ENCODE peak calls at places on chromosomes 4 and X, in eight cellular contexts. One of them, this sample, is unnamed.
A peak's percentile ranks its signal among the peaks of the same experiment; 100 is the strongest.

GRCh38 chr4:140154572-140154891 is 548 bp upstream of the MAML3 start:
- DNase-seq in K562: no peak
- DNase-seq in breast epithelium: no peak
- DNase-seq in SK-N-SH: no peak
- DNase-seq in GM23338: no peak
- DNase-seq in upper lobe of left lung: no peak
- DNase-seq in esophagus muscularis mucosa: no peak
- DNase-seq in stomach: no peak
- DNase-seq in this sample: no peak

GRCh38 chr4:26896636-26897035 is 36.0 kb downstream of the STIM2 start:
- DNase-seq in K562: no peak
- DNase-seq in breast epithelium: no peak
- DNase-seq in SK-N-SH: no peak
- DNase-seq in GM23338: no peak
- DNase-seq in upper lobe of left lung: no peak
- DNase-seq in esophagus muscularis mucosa: no peak
- DNase-seq in stomach: no peak
- DNase-seq in this sample: no peak

GRCh38 chr4:139617702-139618490 is 47.7 kb upstream of the MGST2 start:
- DNase-seq in K562: peak; percentile 14
- DNase-seq in breast epithelium: no peak
- DNase-seq in SK-N-SH: no peak
- DNase-seq in GM23338: peak; percentile 63
- DNase-seq in upper lobe of left lung: no peak
- DNase-seq in esophagus muscularis mucosa: no peak
- DNase-seq in stomach: no peak
- DNase-seq in this sample: no peak

GRCh38 chr4:53362093-53362492 is 3.8 kb downstream of the SCFD2 start:
- DNase-seq in K562: no peak
- DNase-seq in breast epithelium: no peak
- DNase-seq in SK-N-SH: no peak
- DNase-seq in GM23338: no peak
- DNase-seq in upper lobe of left lung: no peak
- DNase-seq in esophagus muscularis mucosa: no peak
- DNase-seq in stomach: no peak
- DNase-seq in this sample: no peak

GRCh38 chrX:55119712-55120111 is 30.9 kb downstream of the PAGE2 start:
- DNase-seq in K562: no peak
- DNase-seq in breast epithelium: no peak
- DNase-seq in SK-N-SH: no peak
- DNase-seq in GM23338: no peak
- DNase-seq in upper lobe of left lung: no peak
- DNase-seq in esophagus muscularis mucosa: no peak
- DNase-seq in stomach: no peak
- DNase-seq in this sample: no peak

GRCh38 chr4:1250527-1250812 is 1.5 kb upstream of the CTBP1 start:
- DNase-seq in K562: peak; percentile 9
- DNase-seq in breast epithelium: no peak
- DNase-seq in SK-N-SH: peak; percentile 8
- DNase-seq in GM23338: no peak
- DNase-seq in upper lobe of left lung: no peak
- DNase-seq in esophagus muscularis mucosa: no peak
- DNase-seq in stomach: no peak
- DNase-seq in this sample: no peak

GRCh38 chrX:42094208-42094607 is 170.9 kb upstream of the CASK start:
- DNase-seq in K562: no peak
- DNase-seq in breast epithelium: no peak
- DNase-seq in SK-N-SH: no peak
- DNase-seq in GM23338: no peak
- DNase-seq in upper lobe of left lung: no peak
- DNase-seq in esophagus muscularis mucosa: no peak
- DNase-seq in stomach: no peak
- DNase-seq in this sample: no peak

GRCh38 chrX:19121466-19121865 is 802 bp downstream of the ADGRG2 start:
- DNase-seq in K562: no peak
- DNase-seq in breast epithelium: no peak
- DNase-seq in SK-N-SH: no peak
- DNase-seq in GM23338: no peak
- DNase-seq in upper lobe of left lung: no peak
- DNase-seq in esophagus muscularis mucosa: no peak
- DNase-seq in stomach: no peak
- DNase-seq in this sample: no peak

DNA sequence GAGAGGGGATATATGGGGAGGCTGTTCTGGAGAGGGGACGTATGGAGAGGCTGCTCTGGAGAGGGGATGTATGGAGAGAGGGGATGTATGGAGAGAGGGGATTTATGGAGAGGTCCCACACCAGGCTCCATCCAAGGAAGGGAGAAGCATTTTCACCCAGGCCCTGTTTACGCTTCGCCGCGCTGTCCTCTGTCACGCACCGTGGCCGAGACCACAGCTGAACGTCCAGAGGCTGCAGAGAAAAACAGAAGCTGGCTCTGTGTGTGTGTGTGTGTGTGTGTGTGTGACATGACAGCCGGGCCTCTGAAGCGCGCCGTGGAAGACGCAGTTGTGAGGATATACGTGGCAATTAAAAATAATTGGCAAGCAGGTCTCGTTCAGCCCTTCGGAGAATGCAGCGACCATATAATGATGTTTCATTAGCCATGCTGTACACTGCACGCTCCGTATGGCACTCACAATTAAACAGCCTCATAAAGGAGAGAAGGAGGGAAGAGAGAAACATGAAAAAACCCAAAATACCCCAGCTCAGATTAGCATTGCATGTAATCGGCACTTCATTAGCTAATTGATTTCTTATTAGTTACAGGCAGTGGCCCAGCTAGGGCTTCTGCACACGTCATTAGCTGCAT is 74.9 kb upstream of the SHOX start:
- DNase-seq in K562: no peak
- DNase-seq in breast epithelium: no peak
- DNase-seq in SK-N-SH: no peak
- DNase-seq in GM23338: no peak
- DNase-seq in upper lobe of left lung: no peak
- DNase-seq in esophagus muscularis mucosa: peak; percentile 82
- DNase-seq in stomach: no peak
- DNase-seq in this sample: no peak
- TF ChIP-seq POLR2AphosphoS5 in K562: no peak
- TF ChIP-seq POLR2AphosphoS5 in breast epithelium: no peak
- TF ChIP-seq POLR2AphosphoS5 in SK-N-SH: no peak
- TF ChIP-seq POLR2AphosphoS5 in GM23338: no peak
- TF ChIP-seq POLR2AphosphoS5 in upper lobe of left lung: no peak
- TF ChIP-seq POLR2AphosphoS5 in esophagus muscularis mucosa: no peak
- TF ChIP-seq POLR2AphosphoS5 in stomach: no peak
- TF ChIP-seq POLR2AphosphoS5 in this sample: no peak

GRCh38 chr4:185729300-185729912 is 82.6 kb downstream of the SORBS2 start:
- DNase-seq in K562: no peak
- DNase-seq in breast epithelium: no peak
- DNase-seq in SK-N-SH: no peak
- DNase-seq in GM23338: no peak
- DNase-seq in upper lobe of left lung: no peak
- DNase-seq in esophagus muscularis mucosa: peak; percentile 68
- DNase-seq in stomach: no peak
- DNase-seq in this sample: no peak
- H3K27ac ChIP-seq in K562: no peak overlapping the region
- H3K27ac ChIP-seq in breast epithelium: no peak overlapping the region
- H3K27ac ChIP-seq in SK-N-SH: no peak overlapping the region
- H3K27ac ChIP-seq in GM23338: no peak overlapping the region
- H3K27ac ChIP-seq in upper lobe of left lung: no peak overlapping the region
- H3K27ac ChIP-seq in esophagus muscularis mucosa: peak overlapping the region; percentile 77
- H3K27ac ChIP-seq in stomach: peak overlapping the region; percentile 13
- H3K27ac ChIP-seq in this sample: peak overlapping the region; percentile 36

GRCh38 chr4:61532324-61532723 is 332.2 kb downstream of the ADGRL3 start:
- DNase-seq in K562: no peak
- DNase-seq in breast epithelium: no peak
- DNase-seq in SK-N-SH: no peak
- DNase-seq in GM23338: no peak
- DNase-seq in upper lobe of left lung: no peak
- DNase-seq in esophagus muscularis mucosa: no peak
- DNase-seq in stomach: no peak
- DNase-seq in this sample: no peak
- TF ChIP-seq POLR2AphosphoS5 in K562: no peak
- TF ChIP-seq POLR2AphosphoS5 in breast epithelium: no peak
- TF ChIP-seq POLR2AphosphoS5 in SK-N-SH: no peak
- TF ChIP-seq POLR2AphosphoS5 in GM23338: no peak
- TF ChIP-seq POLR2AphosphoS5 in upper lobe of left lung: no peak
- TF ChIP-seq POLR2AphosphoS5 in esophagus muscularis mucosa: no peak
- TF ChIP-seq POLR2AphosphoS5 in stomach: no peak
- TF ChIP-seq POLR2AphosphoS5 in this sample: no peak

GRCh38 chr4:18318682-18319410 is 297.3 kb upstream of the LCORL start:
- DNase-seq in K562: no peak
- DNase-seq in breast epithelium: no peak
- DNase-seq in SK-N-SH: peak; percentile 80
- DNase-seq in GM23338: peak; percentile 16
- DNase-seq in upper lobe of left lung: no peak
- DNase-seq in esophagus muscularis mucosa: no peak
- DNase-seq in stomach: peak; percentile 30
- DNase-seq in this sample: no peak
- H3K27ac ChIP-seq in K562: no peak overlapping the region
- H3K27ac ChIP-seq in breast epithelium: no peak overlapping the region
- H3K27ac ChIP-seq in SK-N-SH: peak overlapping the region; percentile 99
- H3K27ac ChIP-seq in GM23338: no peak overlapping the region
- H3K27ac ChIP-seq in upper lobe of left lung: peak overlapping the region; percentile 15
- H3K27ac ChIP-seq in esophagus muscularis mucosa: no peak overlapping the region
- H3K27ac ChIP-seq in stomach: no peak overlapping the region
- H3K27ac ChIP-seq in this sample: peak overlapping the region; percentile 22

GRCh38 chr4:2852481-2852881 is 8.8 kb downstream of the ADD1 start:
- DNase-seq in K562: no peak
- DNase-seq in breast epithelium: no peak
- DNase-seq in SK-N-SH: no peak
- DNase-seq in GM23338: no peak
- DNase-seq in upper lobe of left lung: peak; percentile 48
- DNase-seq in esophagus muscularis mucosa: no peak
- DNase-seq in stomach: no peak
- DNase-seq in this sample: peak; percentile 67
- TF ChIP-seq POLR2AphosphoS5 in K562: no peak
- TF ChIP-seq POLR2AphosphoS5 in breast epithelium: no peak
- TF ChIP-seq POLR2AphosphoS5 in SK-N-SH: no peak
- TF ChIP-seq POLR2AphosphoS5 in GM23338: no peak
- TF ChIP-seq POLR2AphosphoS5 in upper lobe of left lung: peak; percentile 58
- TF ChIP-seq POLR2AphosphoS5 in esophagus muscularis mucosa: peak; percentile 4
- TF ChIP-seq POLR2AphosphoS5 in stomach: no peak
- TF ChIP-seq POLR2AphosphoS5 in this sample: no peak

DNA sequence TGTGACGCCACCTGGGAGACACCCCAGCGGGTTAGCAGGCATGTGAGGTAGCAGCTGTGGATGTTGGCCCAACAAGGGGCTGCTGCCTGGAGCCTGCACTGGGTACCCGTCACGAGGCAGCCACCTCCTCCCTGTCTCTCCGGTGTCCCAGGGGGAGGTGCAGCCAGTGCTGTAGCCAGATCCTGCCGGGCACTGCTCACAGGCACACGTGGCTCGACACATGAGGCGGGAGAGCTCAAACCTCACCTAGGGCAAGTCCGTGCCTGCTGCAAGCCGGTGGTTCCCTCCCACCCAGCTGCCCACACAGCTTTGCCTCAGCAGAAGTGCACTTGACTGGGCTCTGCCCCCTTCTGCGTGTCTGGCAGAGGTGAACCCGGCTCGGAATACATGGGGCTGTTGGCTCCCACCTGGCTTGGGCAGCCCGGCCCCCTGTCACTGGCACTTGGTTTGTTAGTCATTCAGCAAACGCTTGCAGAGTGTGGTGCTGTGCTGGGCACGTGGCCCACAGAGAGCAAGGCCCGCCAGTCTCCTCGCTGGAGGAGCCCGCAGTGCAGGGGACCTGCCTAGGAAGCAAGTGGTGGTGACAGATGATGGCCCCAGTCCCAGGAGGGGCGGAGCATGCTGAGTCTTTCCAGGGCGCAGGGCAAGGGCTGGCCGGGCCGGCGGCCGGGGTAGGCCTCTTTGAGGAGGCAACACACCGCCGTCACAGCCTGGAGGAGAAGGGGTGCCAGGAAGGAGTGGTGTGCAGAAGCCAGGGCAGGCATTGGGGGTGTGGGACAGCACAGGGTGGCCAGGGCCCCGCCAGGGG is 10.1 kb upstream of the SH3TC1 start:
- DNase-seq in K562: no peak
- DNase-seq in breast epithelium: no peak
- DNase-seq in SK-N-SH: no peak
- DNase-seq in GM23338: no peak
- DNase-seq in upper lobe of left lung: peak; percentile 87
- DNase-seq in esophagus muscularis mucosa: no peak
- DNase-seq in stomach: peak; percentile 82
- DNase-seq in this sample: no peak
- H3K27ac ChIP-seq in K562: no peak overlapping the region
- H3K27ac ChIP-seq in breast epithelium: peak overlapping the region; percentile 38
- H3K27ac ChIP-seq in SK-N-SH: no peak overlapping the region
- H3K27ac ChIP-seq in GM23338: no peak overlapping the region
- H3K27ac ChIP-seq in upper lobe of left lung: peak overlapping the region; percentile 92
- H3K27ac ChIP-seq in esophagus muscularis mucosa: no peak overlapping the region
- H3K27ac ChIP-seq in stomach: peak overlapping the region; percentile 38
- H3K27ac ChIP-seq in this sample: no peak overlapping the region

GRCh38 chrX:7146703-7147430 is 645 bp upstream of the STS start:
- DNase-seq in K562: peak; percentile 42
- DNase-seq in breast epithelium: no peak
- DNase-seq in SK-N-SH: no peak
- DNase-seq in GM23338: no peak
- DNase-seq in upper lobe of left lung: peak; percentile 63
- DNase-seq in esophagus muscularis mucosa: no peak
- DNase-seq in stomach: peak; percentile 45
- DNase-seq in this sample: peak; percentile 49
- TF ChIP-seq POLR2AphosphoS5 in K562: no peak
- TF ChIP-seq POLR2AphosphoS5 in breast epithelium: no peak
- TF ChIP-seq POLR2AphosphoS5 in SK-N-SH: no peak
- TF ChIP-seq POLR2AphosphoS5 in GM23338: no peak
- TF ChIP-seq POLR2AphosphoS5 in upper lobe of left lung: no peak
- TF ChIP-seq POLR2AphosphoS5 in esophagus muscularis mucosa: no peak
- TF ChIP-seq POLR2AphosphoS5 in stomach: no peak
- TF ChIP-seq POLR2AphosphoS5 in this sample: no peak

GRCh38 chr4:188435381-188435780 is 296.1 kb downstream of the TRIML1 start:
- DNase-seq in K562: no peak
- DNase-seq in breast epithelium: no peak
- DNase-seq in SK-N-SH: no peak
- DNase-seq in GM23338: no peak
- DNase-seq in upper lobe of left lung: no peak
- DNase-seq in esophagus muscularis mucosa: no peak
- DNase-seq in stomach: no peak
- DNase-seq in this sample: no peak

GRCh38 chr4:188432328-188432727 is 293.1 kb downstream of the TRIML1 start:
- DNase-seq in K562: no peak
- DNase-seq in breast epithelium: no peak
- DNase-seq in SK-N-SH: no peak
- DNase-seq in GM23338: no peak
- DNase-seq in upper lobe of left lung: no peak
- DNase-seq in esophagus muscularis mucosa: peak; percentile 53
- DNase-seq in stomach: no peak
- DNase-seq in this sample: no peak

GRCh38 chr4:188433916-188434315 is 294.7 kb downstream of the TRIML1 start:
- DNase-seq in K562: no peak
- DNase-seq in breast epithelium: no peak
- DNase-seq in SK-N-SH: no peak
- DNase-seq in GM23338: no peak
- DNase-seq in upper lobe of left lung: no peak
- DNase-seq in esophagus muscularis mucosa: no peak
- DNase-seq in stomach: no peak
- DNase-seq in this sample: no peak

GRCh38 chr4:188437535-188437934 is 298.3 kb downstream of the TRIML1 start:
- DNase-seq in K562: no peak
- DNase-seq in breast epithelium: no peak
- DNase-seq in SK-N-SH: no peak
- DNase-seq in GM23338: no peak
- DNase-seq in upper lobe of left lung: no peak
- DNase-seq in esophagus muscularis mucosa: no peak
- DNase-seq in stomach: no peak
- DNase-seq in this sample: no peak

GRCh38 chr4:188434686-188435085 is 295.4 kb downstream of the TRIML1 start:
- DNase-seq in K562: no peak
- DNase-seq in breast epithelium: no peak
- DNase-seq in SK-N-SH: no peak
- DNase-seq in GM23338: no peak
- DNase-seq in upper lobe of left lung: no peak
- DNase-seq in esophagus muscularis mucosa: no peak
- DNase-seq in stomach: no peak
- DNase-seq in this sample: no peak
- H3K27ac ChIP-seq in K562: no peak overlapping the region
- H3K27ac ChIP-seq in breast epithelium: no peak overlapping the region
- H3K27ac ChIP-seq in SK-N-SH: no peak overlapping the region
- H3K27ac ChIP-seq in GM23338: no peak overlapping the region
- H3K27ac ChIP-seq in upper lobe of left lung: no peak overlapping the region
- H3K27ac ChIP-seq in esophagus muscularis mucosa: no peak overlapping the region
- H3K27ac ChIP-seq in stomach: no peak overlapping the region
- H3K27ac ChIP-seq in this sample: no peak overlapping the region

This sample was measured in transverse colon.